ENCODE peak calls at places on chromosomes 7 and 10, in eight cellular contexts. U is transverse colon; V is MCF 10A; N is bronchial epithelial cell; F is suprapubic skin; B is GM20000; Z is CD8-positive, alpha-beta T cell; E is uterus. X is an unnamed sample.

GRCh38 chr10:2341298-2341697 is 604.0 kb upstream of the ADARB2 start:
- DNase-seq in F (no peak), Z (no peak), V (no peak), N (no peak), U (no peak), E (no peak), B (no peak), X (no peak)

GRCh38 chr10:28188520-28188919 is 114.3 kb downstream of the MPP7 start:
- DNase-seq in Z (no peak), E (no peak), B (no peak), F (no peak), U (no peak), V (no peak), N (no peak), X (no peak)

GRCh38 chr7:78173192-78173591 is 374.6 kb downstream of the PHTF2 start:
- DNase-seq in F (no peak), N (no peak), Z (no peak), B (no peak), U (no peak), V (no peak), E (no peak), X (no peak)

GRCh38 chr7:75842836-75843446 is 29.3 kb upstream of the CCL24 start:
- DNase-seq in Z (no peak), E (no peak), B (peak; percentile 74), N (peak; percentile 99), V (peak; percentile 96), U (no peak), F (no peak), X (peak; percentile 62)

GRCh38 chr7:25359471-25360059 is 131.3 kb upstream of the NPVF start:
- DNase-seq in U (no peak), F (no peak), E (no peak), Z (no peak), N (no peak), B (no peak), V (no peak), X (no peak)

GRCh38 chr10:118850418-118851061 is 95.8 kb upstream of the CACUL1 start:
- DNase-seq in F (no peak), E (peak; percentile 39), V (peak; percentile 81), Z (peak; percentile 56), U (peak; percentile 73), N (peak; percentile 69), B (peak; percentile 53), X (peak; percentile 58)

GRCh38 chr7:85890244-85890811 is 703.5 kb upstream of the SEMA3D start:
- DNase-seq in U (no peak), E (no peak), Z (no peak), N (peak; percentile 38), F (no peak), V (peak; percentile 30), B (peak; percentile 24), X (peak; percentile 33)

GRCh38 chr7:55423277-55423711 is 58.2 kb downstream of the LANCL2 start:
- DNase-seq in Z (no peak), F (no peak), N (peak; percentile 17), V (no peak), B (no peak), U (no peak), E (no peak), X (no peak)

GRCh38 chr7:457814-458510 is 61.7 kb downstream of the PDGFA start:
- DNase-seq in F (no peak), Z (no peak), N (no peak), E (no peak), B (no peak), U (no peak), V (no peak), X (no peak)

GRCh38 chr10:87845624-87846377 is 17.5 kb downstream of the KLLN start:
- DNase-seq in E (no peak), U (no peak), V (peak; percentile 77), B (no peak), N (peak; percentile 92), F (no peak), Z (no peak), X (no peak)

GRCh38 chr10:31591569-31591968 is 272.6 kb downstream of the ZEB1 start:
- DNase-seq in U (no peak), E (no peak), Z (no peak), F (no peak), N (no peak), B (no peak), V (no peak), X (no peak)

GRCh38 chr10:117246997-117247667 is 6.2 kb downstream of the SLC18A2 start:
- DNase-seq in V (no peak), N (peak; percentile 28), U (no peak), E (no peak), B (no peak), F (no peak), Z (no peak), X (no peak)

GRCh38 chr7:136998495-136998894 is 130.0 kb downstream of the CHRM2 start:
- DNase-seq in B (no peak), U (no peak), N (no peak), V (no peak), F (no peak), E (no peak), Z (no peak), X (no peak)

GRCh38 chr7:127066974-127067373 is 185.8 kb downstream of the GRM8 start:
- DNase-seq in F (no peak), N (no peak), B (no peak), V (peak; percentile 27), U (peak; percentile 11), Z (no peak), E (no peak), X (no peak)
- TF ChIP-seq CTCF in F (no peak), N (no peak), B (no peak), V (no peak), U (peak; percentile 24), Z (no peak), E (no peak), X (peak; percentile 4)

GRCh38 chr7:9955138-9955537 is 1018.5 kb upstream of the PHF14 start:
- DNase-seq in F (no peak), V (no peak), N (no peak), E (no peak), U (no peak), Z (no peak), B (no peak), X (no peak)

GRCh38 chr7:9961161-9961922 is 1012.3 kb upstream of the PHF14 start:
- DNase-seq in U (no peak), F (no peak), B (no peak), Z (no peak), E (no peak), V (no peak), N (no peak), X (no peak)

GRCh38 chr7:9958461-9958860 is 1015.2 kb upstream of the PHF14 start:
- DNase-seq in U (no peak), B (no peak), V (no peak), F (no peak), E (no peak), N (no peak), Z (no peak), X (no peak)
- TF ChIP-seq CTCF in U (no peak), B (no peak), V (no peak), F (no peak), E (no peak), N (no peak), Z (no peak), X (no peak)

GRCh38 chr7:156629873-156630272 is 10.7 kb upstream of the RNF32 start:
- DNase-seq in U (no peak), N (no peak), B (no peak), F (no peak), E (no peak), Z (no peak), V (no peak), X (no peak)
- TF ChIP-seq CTCF in U (no peak), N (no peak), B (no peak), F (no peak), E (no peak), Z (no peak), V (no peak), X (no peak)

GRCh38 chr7:139118234-139118802 is 8.8 kb upstream of the ZC3HAV1 start:
- DNase-seq in B (peak; percentile 65), E (no peak), V (peak; percentile 81), Z (no peak), U (no peak), N (peak; percentile 95), F (no peak), X (peak; percentile 51)
- TF ChIP-seq CTCF in B (no peak), E (no peak), V (no peak), Z (no peak), U (no peak), N (no peak), F (no peak), X (no peak)

DNA sequence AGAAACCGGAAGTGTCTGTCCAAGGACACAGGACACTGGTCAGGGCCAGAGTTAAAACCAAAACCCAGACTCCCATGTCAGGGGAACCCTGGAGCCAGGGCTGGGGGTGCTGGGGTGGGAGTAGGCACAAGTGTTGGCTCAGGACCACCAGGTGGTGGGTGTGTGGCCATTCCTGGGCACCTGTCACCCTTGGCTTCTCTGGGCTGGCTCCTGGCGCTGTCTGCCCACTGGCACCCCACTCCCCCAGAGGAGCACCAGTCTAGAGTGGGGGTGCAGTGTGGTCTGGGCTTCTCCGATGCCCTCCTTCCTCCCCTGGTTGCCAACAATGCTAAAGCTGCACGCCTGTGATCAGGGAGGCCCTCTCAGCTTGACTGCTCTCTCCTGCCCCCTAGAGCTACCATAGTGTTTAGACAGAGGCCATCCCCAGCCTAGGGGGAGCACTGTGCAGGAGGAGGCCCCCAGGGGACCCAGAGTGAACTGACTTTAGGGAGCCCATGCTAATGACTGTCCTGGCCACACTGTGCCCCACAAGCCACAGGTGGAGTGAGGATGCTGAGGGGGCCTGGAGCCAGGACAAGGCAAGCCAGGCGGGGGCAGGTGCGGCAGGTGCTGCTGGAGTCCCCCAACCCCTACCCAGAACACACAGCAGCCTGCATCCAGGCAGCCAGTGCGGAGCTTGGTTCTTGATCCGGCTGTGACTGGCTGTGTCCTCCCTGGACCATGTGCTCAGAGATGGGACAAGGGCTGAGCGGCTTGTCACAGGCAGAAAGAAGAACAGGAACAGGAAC is 11.0 kb downstream of the RASGEF1A start:
- DNase-seq in Z (peak; percentile 47), N (peak; percentile 8), V (peak; percentile 38), F (no peak), B (peak; percentile 79), U (no peak), E (no peak), X (peak; percentile 76)
- TF ChIP-seq CTCF in Z (peak; percentile 33), N (peak; percentile 50), V (peak; percentile 33), F (no peak), B (peak; percentile 59), U (peak; percentile 11), E (no peak), X (peak; percentile 65)